ENCODE peak calls at places on chromosome 19, in nine cellular contexts. One of them, this sample, is unnamed.

GRCh38 chr19:14091885-14092462 is 1.4 kb upstream of the SAMD1 start:
- DNase-seq in CD8-positive, alpha-beta T cell: peak; percentile 57
- DNase-seq in cardiac muscle cell: no peak
- DNase-seq in GM23248: peak; percentile 34
- DNase-seq in H9: no peak
- DNase-seq in body of pancreas: no peak
- DNase-seq in naive thymus-derived CD4-positive, alpha-beta T cell: no peak
- DNase-seq in CD4-positive, alpha-beta T cell: no peak
- DNase-seq in pancreas: no peak
- DNase-seq in this sample: no peak

GRCh38 chr19:48633148-48634035 is 3.8 kb downstream of the DBP start:
- DNase-seq in GM23248: peak; percentile 52
- DNase-seq in body of pancreas: no peak
- DNase-seq in CD4-positive, alpha-beta T cell: no peak
- DNase-seq in CD8-positive, alpha-beta T cell: no peak
- DNase-seq in pancreas: no peak
- DNase-seq in naive thymus-derived CD4-positive, alpha-beta T cell: no peak
- DNase-seq in cardiac muscle cell: no peak
- DNase-seq in H9: no peak
- DNase-seq in this sample: no peak

GRCh38 chr19:55305491-55305890 is 19.6 kb downstream of the TMEM150B start:
- DNase-seq in body of pancreas: peak; percentile 36
- DNase-seq in CD8-positive, alpha-beta T cell: peak; percentile 51
- DNase-seq in H9: peak; percentile 69
- DNase-seq in naive thymus-derived CD4-positive, alpha-beta T cell: peak; percentile 52
- DNase-seq in GM23248: peak; percentile 50
- DNase-seq in pancreas: no peak
- DNase-seq in cardiac muscle cell: peak; percentile 57
- DNase-seq in CD4-positive, alpha-beta T cell: peak; percentile 39
- DNase-seq in this sample: peak; percentile 66

GRCh38 chr19:31164666-31165265 is 184.5 kb downstream of the TSHZ3 start:
- DNase-seq in H9: peak; percentile 14
- DNase-seq in cardiac muscle cell: peak; percentile 54
- DNase-seq in pancreas: no peak
- DNase-seq in CD4-positive, alpha-beta T cell: no peak
- DNase-seq in CD8-positive, alpha-beta T cell: no peak
- DNase-seq in GM23248: no peak
- DNase-seq in body of pancreas: no peak
- DNase-seq in naive thymus-derived CD4-positive, alpha-beta T cell: no peak
- DNase-seq in this sample: no peak

GRCh38 chr19:4596033-4596904 is 36.8 kb upstream of the SEMA6B start:
- DNase-seq in GM23248: no peak
- DNase-seq in H9: peak; percentile 77
- DNase-seq in naive thymus-derived CD4-positive, alpha-beta T cell: no peak
- DNase-seq in pancreas: no peak
- DNase-seq in CD8-positive, alpha-beta T cell: no peak
- DNase-seq in CD4-positive, alpha-beta T cell: no peak
- DNase-seq in body of pancreas: no peak
- DNase-seq in cardiac muscle cell: no peak
- DNase-seq in this sample: no peak

GRCh38 chr19:46579286-46579944 is 21.7 kb upstream of the CALM3 start:
- DNase-seq in CD8-positive, alpha-beta T cell: peak; percentile 28
- DNase-seq in CD4-positive, alpha-beta T cell: peak; percentile 40
- DNase-seq in pancreas: no peak
- DNase-seq in H9: peak; percentile 54
- DNase-seq in naive thymus-derived CD4-positive, alpha-beta T cell: no peak
- DNase-seq in GM23248: peak; percentile 44
- DNase-seq in body of pancreas: no peak
- DNase-seq in cardiac muscle cell: peak; percentile 9
- DNase-seq in this sample: peak; percentile 56

GRCh38 chr19:5691205-5691929 is 1.3 kb downstream of the RPL36 start:
- DNase-seq in GM23248: peak; percentile 60
- DNase-seq in CD4-positive, alpha-beta T cell: no peak
- DNase-seq in cardiac muscle cell: no peak
- DNase-seq in body of pancreas: peak; percentile 74
- DNase-seq in naive thymus-derived CD4-positive, alpha-beta T cell: no peak
- DNase-seq in CD8-positive, alpha-beta T cell: peak; percentile 32
- DNase-seq in H9: peak; percentile 37
- DNase-seq in pancreas: peak; percentile 88
- DNase-seq in this sample: peak; percentile 51

GRCh38 chr19:49165865-49166301 is 8.3 kb downstream of the TRPM4 start:
- DNase-seq in cardiac muscle cell: no peak
- DNase-seq in naive thymus-derived CD4-positive, alpha-beta T cell: no peak
- DNase-seq in body of pancreas: no peak
- DNase-seq in H9: peak; percentile 46
- DNase-seq in CD8-positive, alpha-beta T cell: no peak
- DNase-seq in pancreas: no peak
- DNase-seq in GM23248: no peak
- DNase-seq in CD4-positive, alpha-beta T cell: no peak
- DNase-seq in this sample: no peak

GRCh38 chr19:10219678-10220077 is 11.5 kb downstream of the S1PR2 start:
- DNase-seq in pancreas: no peak
- DNase-seq in H9: peak; percentile 79
- DNase-seq in body of pancreas: peak; percentile 13
- DNase-seq in GM23248: peak; percentile 54
- DNase-seq in CD4-positive, alpha-beta T cell: peak; percentile 19
- DNase-seq in CD8-positive, alpha-beta T cell: no peak
- DNase-seq in naive thymus-derived CD4-positive, alpha-beta T cell: no peak
- DNase-seq in cardiac muscle cell: no peak
- DNase-seq in this sample: no peak

GRCh38 chr19:29605653-29606419 is at the start of gene POP4:
- DNase-seq in pancreas: peak; percentile 99
- DNase-seq in GM23248: peak; percentile 98
- DNase-seq in cardiac muscle cell: peak; percentile 99
- DNase-seq in CD8-positive, alpha-beta T cell: peak; percentile 99
- DNase-seq in naive thymus-derived CD4-positive, alpha-beta T cell: peak; percentile 96
- DNase-seq in CD4-positive, alpha-beta T cell: peak; percentile 95
- DNase-seq in body of pancreas: peak; percentile 98
- DNase-seq in H9: peak; percentile 97
- DNase-seq in this sample: peak; percentile 97

GRCh38 chr19:3698386-3698950 is 1.8 kb downstream of the PIP5K1C start:
- DNase-seq in naive thymus-derived CD4-positive, alpha-beta T cell: no peak
- DNase-seq in CD8-positive, alpha-beta T cell: no peak
- DNase-seq in pancreas: no peak
- DNase-seq in H9: no peak
- DNase-seq in cardiac muscle cell: no peak
- DNase-seq in CD4-positive, alpha-beta T cell: no peak
- DNase-seq in body of pancreas: no peak
- DNase-seq in GM23248: peak; percentile 52
- DNase-seq in this sample: no peak

GRCh38 chr19:55441319-55441691 is 1.8 kb downstream of the SHISA7 start:
- DNase-seq in cardiac muscle cell: no peak
- DNase-seq in H9: peak; percentile 46
- DNase-seq in body of pancreas: no peak
- DNase-seq in GM23248: no peak
- DNase-seq in pancreas: no peak
- DNase-seq in naive thymus-derived CD4-positive, alpha-beta T cell: no peak
- DNase-seq in CD4-positive, alpha-beta T cell: no peak
- DNase-seq in CD8-positive, alpha-beta T cell: no peak
- DNase-seq in this sample: no peak

GRCh38 chr19:51783373-51783772 is 11.6 kb upstream of the FPR3 start:
- DNase-seq in GM23248: peak; percentile 46
- DNase-seq in body of pancreas: no peak
- DNase-seq in cardiac muscle cell: no peak
- DNase-seq in pancreas: no peak
- DNase-seq in CD4-positive, alpha-beta T cell: no peak
- DNase-seq in CD8-positive, alpha-beta T cell: no peak
- DNase-seq in naive thymus-derived CD4-positive, alpha-beta T cell: no peak
- DNase-seq in H9: no peak
- DNase-seq in this sample: no peak

GRCh38 chr19:23071087-23071511 is 45.7 kb upstream of the ZNF730 start:
- DNase-seq in naive thymus-derived CD4-positive, alpha-beta T cell: no peak
- DNase-seq in pancreas: peak; percentile 62
- DNase-seq in cardiac muscle cell: no peak
- DNase-seq in GM23248: peak; percentile 27
- DNase-seq in H9: peak; percentile 24
- DNase-seq in body of pancreas: no peak
- DNase-seq in CD8-positive, alpha-beta T cell: no peak
- DNase-seq in CD4-positive, alpha-beta T cell: no peak
- DNase-seq in this sample: peak; percentile 54

GRCh38 chr19:3986260-3987041 is 1.2 kb upstream of the EEF2 start:
- DNase-seq in cardiac muscle cell: peak; percentile 78
- DNase-seq in GM23248: peak; percentile 92
- DNase-seq in body of pancreas: peak; percentile 78
- DNase-seq in H9: peak; percentile 81
- DNase-seq in naive thymus-derived CD4-positive, alpha-beta T cell: peak; percentile 70
- DNase-seq in pancreas: no peak
- DNase-seq in CD4-positive, alpha-beta T cell: no peak
- DNase-seq in CD8-positive, alpha-beta T cell: peak; percentile 65
- DNase-seq in this sample: peak; percentile 75

GRCh38 chr19:29858000-29858596 is 46.3 kb downstream of the CCNE1 start:
- DNase-seq in cardiac muscle cell: peak; percentile 54
- DNase-seq in body of pancreas: peak; percentile 54
- DNase-seq in CD8-positive, alpha-beta T cell: peak; percentile 33
- DNase-seq in pancreas: peak; percentile 78
- DNase-seq in CD4-positive, alpha-beta T cell: peak; percentile 25
- DNase-seq in GM23248: peak; percentile 28
- DNase-seq in naive thymus-derived CD4-positive, alpha-beta T cell: peak; percentile 36
- DNase-seq in H9: peak; percentile 84
- DNase-seq in this sample: peak; percentile 43

GRCh38 chr19:46537136-46538097 is 41.8 kb upstream of the PNMA8B start:
- DNase-seq in GM23248: peak; percentile 66
- DNase-seq in CD8-positive, alpha-beta T cell: peak; percentile 74
- DNase-seq in H9: peak; percentile 68
- DNase-seq in body of pancreas: peak; percentile 54
- DNase-seq in cardiac muscle cell: peak; percentile 51
- DNase-seq in pancreas: peak; percentile 79
- DNase-seq in CD4-positive, alpha-beta T cell: peak; percentile 60
- DNase-seq in naive thymus-derived CD4-positive, alpha-beta T cell: peak; percentile 48
- DNase-seq in this sample: peak; percentile 69

GRCh38 chr19:4058696-4059492 is 7.8 kb downstream of the ZBTB7A start:
- DNase-seq in GM23248: peak; percentile 58
- DNase-seq in cardiac muscle cell: no peak
- DNase-seq in H9: peak; percentile 30
- DNase-seq in pancreas: peak; percentile 81
- DNase-seq in body of pancreas: no peak
- DNase-seq in CD8-positive, alpha-beta T cell: no peak
- DNase-seq in naive thymus-derived CD4-positive, alpha-beta T cell: no peak
- DNase-seq in CD4-positive, alpha-beta T cell: no peak
- DNase-seq in this sample: no peak

GRCh38 chr19:6087074-6087506 is 23.2 kb downstream of the RFX2 start:
- DNase-seq in CD4-positive, alpha-beta T cell: no peak
- DNase-seq in CD8-positive, alpha-beta T cell: peak; percentile 50
- DNase-seq in cardiac muscle cell: no peak
- DNase-seq in pancreas: no peak
- DNase-seq in H9: no peak
- DNase-seq in body of pancreas: no peak
- DNase-seq in GM23248: no peak
- DNase-seq in naive thymus-derived CD4-positive, alpha-beta T cell: no peak
- DNase-seq in this sample: peak; percentile 55

GRCh38 chr19:10998045-10998533 is 37.3 kb downstream of the SMARCA4 start:
- DNase-seq in pancreas: no peak
- DNase-seq in body of pancreas: peak; percentile 28
- DNase-seq in CD8-positive, alpha-beta T cell: no peak
- DNase-seq in naive thymus-derived CD4-positive, alpha-beta T cell: no peak
- DNase-seq in cardiac muscle cell: no peak
- DNase-seq in H9: no peak
- DNase-seq in CD4-positive, alpha-beta T cell: no peak
- DNase-seq in GM23248: no peak
- DNase-seq in this sample: no peak

DNA sequence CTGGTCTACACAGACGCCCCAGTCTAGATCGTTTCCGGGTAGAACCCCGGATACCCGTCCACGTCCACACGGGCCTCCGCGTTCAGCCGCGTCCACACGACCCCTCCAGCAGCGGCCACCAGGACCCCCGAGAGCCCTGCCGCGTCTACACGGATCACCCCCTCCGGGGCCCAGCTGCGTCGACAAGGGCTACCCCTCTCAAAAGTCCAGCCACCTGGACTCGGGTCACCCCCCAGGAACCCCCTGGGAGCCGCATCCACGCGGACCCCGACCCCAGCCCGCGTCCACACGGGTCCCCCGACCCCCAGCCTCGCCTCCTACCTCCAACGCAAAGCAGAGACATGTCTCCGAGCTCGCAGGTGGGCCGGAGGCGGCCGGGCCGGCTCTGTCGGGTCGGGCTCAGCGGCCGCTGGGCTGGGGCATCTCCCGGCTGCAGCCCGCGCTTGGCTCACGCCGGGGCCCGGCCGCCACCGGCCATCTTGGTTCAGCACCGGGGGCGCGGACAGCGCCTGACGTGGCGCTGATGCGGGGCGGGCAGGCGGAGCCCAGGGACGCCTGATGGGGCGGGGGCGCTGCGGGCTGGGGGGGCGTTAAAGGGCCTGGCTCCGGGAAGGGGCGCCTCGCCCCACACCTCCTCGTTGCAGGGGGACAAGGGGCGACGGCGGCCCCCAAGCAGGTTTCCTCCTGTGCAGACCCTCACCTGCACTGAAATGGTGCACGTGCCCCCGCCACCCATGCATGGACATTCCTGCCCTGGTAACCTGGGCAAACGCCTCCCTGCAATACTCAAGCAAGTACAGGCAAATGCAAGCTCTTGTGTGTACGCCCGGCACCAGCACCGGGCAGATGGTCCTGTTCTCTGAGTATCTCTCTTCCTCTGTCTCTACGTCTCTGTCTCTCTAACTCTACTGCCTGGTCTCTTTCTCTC is at the start of gene UNC13A:
- DNase-seq in GM23248: peak; percentile 58
- DNase-seq in naive thymus-derived CD4-positive, alpha-beta T cell: peak; percentile 38
- DNase-seq in CD4-positive, alpha-beta T cell: peak; percentile 30
- DNase-seq in H9: peak; percentile 83
- DNase-seq in body of pancreas: peak; percentile 45
- DNase-seq in pancreas: peak; percentile 82
- DNase-seq in cardiac muscle cell: peak; percentile 86
- DNase-seq in CD8-positive, alpha-beta T cell: peak; percentile 38
- DNase-seq in this sample: peak; percentile 83
- H3K9me3 ChIP-seq in GM23248: no peaks in the 10 kb centered on the region
- H3K9me3 ChIP-seq in naive thymus-derived CD4-positive, alpha-beta T cell: no peaks in the 10 kb centered on the region
- H3K9me3 ChIP-seq in CD4-positive, alpha-beta T cell: no peaks in the 10 kb centered on the region
- H3K9me3 ChIP-seq in H9: no peaks in the 10 kb centered on the region
- H3K9me3 ChIP-seq in body of pancreas: no peaks in the 10 kb centered on the region
- H3K9me3 ChIP-seq in pancreas: no peaks in the 10 kb centered on the region
- H3K9me3 ChIP-seq in cardiac muscle cell: no peaks in the 10 kb centered on the region
- H3K9me3 ChIP-seq in CD8-positive, alpha-beta T cell: no peaks in the 10 kb centered on the region
- H3K9me3 ChIP-seq in this sample: no peaks in the 10 kb centered on the region

GRCh38 chr19:42148270-42148669 is 16.0 kb upstream of the POU2F2 start:
- DNase-seq in CD8-positive, alpha-beta T cell: no peak
- DNase-seq in body of pancreas: no peak
- DNase-seq in H9: no peak
- DNase-seq in pancreas: no peak
- DNase-seq in cardiac muscle cell: no peak
- DNase-seq in GM23248: no peak
- DNase-seq in CD4-positive, alpha-beta T cell: no peak
- DNase-seq in naive thymus-derived CD4-positive, alpha-beta T cell: peak; percentile 20
- DNase-seq in this sample: no peak
- H3K27me3 ChIP-seq in CD8-positive, alpha-beta T cell: no peaks in the 10 kb centered on the region
- H3K27me3 ChIP-seq in body of pancreas: no peaks in the 10 kb centered on the region
- H3K27me3 ChIP-seq in H9: no peaks in the 10 kb centered on the region
- H3K27me3 ChIP-seq in pancreas: no peaks in the 10 kb centered on the region
- H3K27me3 ChIP-seq in cardiac muscle cell: peaks cover 19% of the 10 kb centered on the region
- H3K27me3 ChIP-seq in GM23248: peaks cover 58% of the 10 kb centered on the region
- H3K27me3 ChIP-seq in CD4-positive, alpha-beta T cell: no peaks in the 10 kb centered on the region
- H3K27me3 ChIP-seq in naive thymus-derived CD4-positive, alpha-beta T cell: no peaks in the 10 kb centered on the region
- H3K27me3 ChIP-seq in this sample: no peaks in the 10 kb centered on the region

GRCh38 chr19:19704836-19705235 is 28.1 kb downstream of the ZNF14 start:
- DNase-seq in body of pancreas: no peak
- DNase-seq in naive thymus-derived CD4-positive, alpha-beta T cell: no peak
- DNase-seq in CD4-positive, alpha-beta T cell: no peak
- DNase-seq in H9: no peak
- DNase-seq in CD8-positive, alpha-beta T cell: no peak
- DNase-seq in cardiac muscle cell: no peak
- DNase-seq in GM23248: no peak
- DNase-seq in pancreas: no peak
- DNase-seq in this sample: no peak
- H3K9me3 ChIP-seq in body of pancreas: no peaks in the 10 kb centered on the region
- H3K9me3 ChIP-seq in naive thymus-derived CD4-positive, alpha-beta T cell: peaks cover 33% of the 10 kb centered on the region
- H3K9me3 ChIP-seq in CD4-positive, alpha-beta T cell: peaks cover 92% of the 10 kb centered on the region
- H3K9me3 ChIP-seq in H9: peaks cover 29% of the 10 kb centered on the region
- H3K9me3 ChIP-seq in CD8-positive, alpha-beta T cell: peaks cover 48% of the 10 kb centered on the region
- H3K9me3 ChIP-seq in cardiac muscle cell: no peaks in the 10 kb centered on the region
- H3K9me3 ChIP-seq in GM23248: peaks cover 6% of the 10 kb centered on the region
- H3K9me3 ChIP-seq in pancreas: peaks cover 3% of the 10 kb centered on the region
- H3K9me3 ChIP-seq in this sample: peaks cover 13% of the 10 kb centered on the region

GRCh38 chr19:2309734-2310362 is 1.9 kb upstream of the LINGO3 start:
- DNase-seq in body of pancreas: peak; percentile 81
- DNase-seq in CD4-positive, alpha-beta T cell: no peak
- DNase-seq in CD8-positive, alpha-beta T cell: no peak
- DNase-seq in cardiac muscle cell: no peak
- DNase-seq in H9: no peak
- DNase-seq in pancreas: peak; percentile 88
- DNase-seq in GM23248: peak; percentile 62
- DNase-seq in naive thymus-derived CD4-positive, alpha-beta T cell: no peak
- DNase-seq in this sample: peak; percentile 89
- H3K27me3 ChIP-seq in body of pancreas: peaks cover 8% of the 10 kb centered on the region
- H3K27me3 ChIP-seq in CD4-positive, alpha-beta T cell: peaks cover 76% of the 10 kb centered on the region
- H3K27me3 ChIP-seq in CD8-positive, alpha-beta T cell: peaks cover 19% of the 10 kb centered on the region
- H3K27me3 ChIP-seq in cardiac muscle cell: peaks cover 47% of the 10 kb centered on the region
- H3K27me3 ChIP-seq in H9: no peaks in the 10 kb centered on the region
- H3K27me3 ChIP-seq in pancreas: no peaks in the 10 kb centered on the region
- H3K27me3 ChIP-seq in GM23248: peaks cover 17% of the 10 kb centered on the region
- H3K27me3 ChIP-seq in naive thymus-derived CD4-positive, alpha-beta T cell: no peaks in the 10 kb centered on the region
- H3K27me3 ChIP-seq in this sample: peaks cover 15% of the 10 kb centered on the region